ENCODE peak calls at places on chromosomes 6 and 20, in five cellular contexts. Z is activated naive CD4-positive, alpha-beta T cell treated with anti-CD3 and anti-CD28 coated beads, Interleukin-2, amount 50 U/mL, for 16 hours; T is fibroblast of pulmonary artery; H is left colon; F is activated gamma-delta T cell treated with Interleukin-2 at 50 U/mL for 16 hours. B is an unnamed sample.

GRCh38 chr6:9140181-9140580 is 704.8 kb upstream of the SLC35B3 start:
- DNase-seq in Z (no peak), T (no peak), H (peak; percentile 26), F (no peak), B (no peak)

GRCh38 chr6:121522265-121522664 is 86.8 kb downstream of the GJA1 start:
- DNase-seq in Z (no peak), T (peak; percentile 98), H (no peak), F (no peak), B (no peak)

GRCh38 chr6:16239090-16239797 is 857 bp downstream of the GMPR start:
- DNase-seq in Z (no peak), T (peak; percentile 43), H (peak; percentile 76), F (no peak), B (no peak)

GRCh38 chr6:41046084-41046483 is 3.8 kb downstream of the TSPO2 start:
- DNase-seq in Z (no peak), T (no peak), H (no peak), F (no peak), B (no peak)

GRCh38 chr6:110877154-110877564 is 2.6 kb downstream of the AMD1 start:
- DNase-seq in Z (no peak), T (no peak), H (no peak), F (no peak), B (no peak)

GRCh38 chr6:37826993-37827392 is 7.5 kb downstream of the ZFAND3 start:
- DNase-seq in Z (no peak), T (no peak), H (no peak), F (no peak), B (no peak)

GRCh38 chr6:147117580-147117979 is 86.6 kb upstream of the STXBP5 start:
- DNase-seq in Z (no peak), T (peak; percentile 41), H (no peak), F (no peak), B (no peak)

GRCh38 chr6:104431096-104431495 is 428.6 kb downstream of the HACE1 start:
- DNase-seq in Z (no peak), T (no peak), H (no peak), F (no peak), B (no peak)

GRCh38 chr6:110646419-110646698 is 168.9 kb downstream of the CDK19 start:
- DNase-seq in Z (no peak), T (no peak), H (no peak), F (no peak), B (no peak)

GRCh38 chr20:16639027-16639941 is 66.0 kb upstream of the KIF16B start:
- DNase-seq in Z (no peak), T (no peak), H (no peak), F (no peak), B (no peak)

GRCh38 chr6:72321741-72322140 is 300.1 kb upstream of the KCNQ5 start:
- DNase-seq in Z (no peak), T (peak; percentile 31), H (no peak), F (no peak), B (no peak)

GRCh38 chr20:3786126-3786484 is 435 bp downstream of the CENPB start:
- DNase-seq in Z (peak; percentile 47), T (peak; percentile 70), H (peak; percentile 57), F (no peak), B (no peak)

GRCh38 chr6:10401632-10402223 is 13.1 kb downstream of the TFAP2A start:
- DNase-seq in Z (no peak), T (no peak), H (no peak), F (no peak), B (no peak)

GRCh38 chr6:31070711-31071197 is 41.6 kb downstream of the C6orf15 start:
- DNase-seq in Z (no peak), T (peak; percentile 87), H (no peak), F (no peak), B (no peak)

GRCh38 chr6:11439017-11439420 is 98.5 kb upstream of the TMEM170B start:
- DNase-seq in Z (no peak), T (peak; percentile 96), H (no peak), F (no peak), B (no peak)

GRCh38 chr20:25243416-25243979 is 4.4 kb upstream of the PYGB start:
- DNase-seq in Z (no peak), T (no peak), H (no peak), F (no peak), B (no peak)

GRCh38 chr20:13397300-13397724 is 176.2 kb downstream of the ISM1 start:
- DNase-seq in Z (no peak), T (peak; percentile 12), H (no peak), F (no peak), B (no peak)

GRCh38 chr6:26240157-26240980 is 124.6 kb upstream of the BTN3A2 start:
- DNase-seq in Z (peak; percentile 59), T (peak; percentile 96), H (peak; percentile 83), F (peak; percentile 67), B (peak; percentile 76)

GRCh38 chr6:24910850-24911712 is 24.7 kb downstream of the RIPOR2 start:
- DNase-seq in Z (peak; percentile 73), T (peak; percentile 49), H (peak; percentile 29), F (peak; percentile 39), B (no peak)

GRCh38 chr6:17354700-17355403 is 38.5 kb upstream of the CAP2 start:
- DNase-seq in Z (no peak), T (peak; percentile 7), H (no peak), F (no peak), B (no peak)

GRCh38 chr6:14776307-14776706 is 469.6 kb upstream of the JARID2 start:
- DNase-seq in Z (no peak), T (no peak), H (no peak), F (no peak), B (no peak)

GRCh38 chr20:54167909-54168872 is 5.6 kb downstream of the CYP24A1 start:
- DNase-seq in Z (no peak), T (peak; percentile 38), H (no peak), F (no peak), B (no peak)

GRCh38 chr6:150211700-150212615 is 69.1 kb downstream of the PPP1R14C start:
- DNase-seq in Z (no peak), T (no peak), H (no peak), F (no peak), B (no peak)

GRCh38 chr20:62617711-62618483 is 24.4 kb upstream of the SLCO4A1 start:
- DNase-seq in Z (peak; percentile 33), T (no peak), H (peak; percentile 54), F (peak; percentile 63), B (peak; percentile 95)

GRCh38 chr6:120355822-120356221 is 978.5 kb downstream of the TBC1D32 start:
- DNase-seq in Z (no peak), T (peak; percentile 34), H (no peak), F (no peak), B (no peak)

GRCh38 chr6:20403766-20404640 is 2.3 kb downstream of the E2F3 start:
- DNase-seq in Z (peak; percentile 78), T (peak; percentile 67), H (no peak), F (peak; percentile 68), B (no peak)

GRCh38 chr20:56352656-56353055 is 6.1 kb upstream of the FAM210B start:
- DNase-seq in Z (no peak), T (no peak), H (no peak), F (no peak), B (no peak)

GRCh38 chr6:16965679-16966078 is 136.2 kb upstream of the STMND1 start:
- DNase-seq in Z (no peak), T (no peak), H (no peak), F (no peak), B (no peak)

GRCh38 chr6:10901751-10902150 is 14.9 kb downstream of the SYCP2L start:
- DNase-seq in Z (no peak), T (no peak), H (no peak), F (no peak), B (peak; percentile 48)

GRCh38 chr6:155443168-155443567 is 12.5 kb downstream of the NOX3 start:
- DNase-seq in Z (no peak), T (no peak), H (no peak), F (no peak), B (no peak)

GRCh38 chr6:99522531-99522930 is 7.3 kb upstream of the USP45 start:
- DNase-seq in Z (no peak), T (peak; percentile 81), H (no peak), F (no peak), B (no peak)

GRCh38 chr20:13665709-13666108 is 27.0 kb upstream of the TASP1 start:
- DNase-seq in Z (no peak), T (no peak), H (no peak), F (no peak), B (no peak)

GRCh38 chr20:4633379-4633778 is 88.3 kb upstream of the PRND start:
- DNase-seq in Z (no peak), T (peak; percentile 47), H (no peak), F (no peak), B (no peak)

GRCh38 chr20:57941121-57941522 is 231.3 kb upstream of the PMEPA1 start:
- DNase-seq in Z (no peak), T (no peak), H (peak; percentile 75), F (no peak), B (no peak)

GRCh38 chr6:134317471-134318131 is at the start of gene SGK1:
- DNase-seq in Z (peak; percentile 31), T (peak; percentile 72), H (no peak), F (peak; percentile 20), B (no peak)

GRCh38 chr20:2151805-2152727 is 50.4 kb downstream of the STK35 start:
- DNase-seq in Z (no peak), T (peak; percentile 25), H (no peak), F (no peak), B (no peak)

GRCh38 chr6:31149827-31150447 is 7.7 kb downstream of the CCHCR1 start:
- DNase-seq in Z (no peak), T (no peak), H (no peak), F (no peak), B (no peak)

GRCh38 chr6:12844284-12845223 is 128.0 kb downstream of the PHACTR1 start:
- DNase-seq in Z (no peak), T (peak; percentile 41), H (no peak), F (no peak), B (no peak)